ENCODE peak calls at places on chromosomes 16 and 17, in five cellular contexts. H is tibial nerve, X is MM.1S, A is breast epithelium, S is heart left ventricle. I is an unnamed sample.

GRCh38 chr17:31915456-31916100 is 14.1 kb upstream of the UTP6 start:
- DNase-seq in H (no peak), A (no peak), X (no peak), S (no peak), I (no peak)

GRCh38 chr17:6269474-6269873 is 165.4 kb downstream of the AIPL1 start:
- DNase-seq in S (peak; percentile 16), X (peak; percentile 79), A (no peak), H (no peak), I (no peak)

GRCh38 chr16:11207646-11208045 is 48.4 kb downstream of the SOCS1 start:
- DNase-seq in A (no peak), S (no peak), H (no peak), X (no peak), I (no peak)

GRCh38 chr16:21116148-21116693 is 34.4 kb downstream of the DNAH3 start:
- DNase-seq in S (peak; percentile 7), A (no peak), X (peak; percentile 22), H (no peak), I (no peak)

GRCh38 chr17:16477255-16477654 is 14.7 kb downstream of the LRRC75A start:
- DNase-seq in S (peak; percentile 43), H (peak; percentile 48), X (no peak), A (no peak), I (peak; percentile 60)

GRCh38 chr17:77475012-77475976 is 334.5 kb downstream of the SEC14L1 start:
- DNase-seq in H (no peak), A (no peak), X (peak; percentile 39), S (no peak), I (peak; percentile 44)

GRCh38 chr16:51393381-51394005 is 242.4 kb upstream of the SALL1 start:
- DNase-seq in S (no peak), H (no peak), A (no peak), X (no peak), I (no peak)

GRCh38 chr17:43791589-43791988 is 11.4 kb downstream of the CFAP97D1 start:
- DNase-seq in S (no peak), H (no peak), A (no peak), X (no peak), I (no peak)

GRCh38 chr16:79628501-79628975 is 28.0 kb upstream of the MAF start:
- DNase-seq in X (peak; percentile 92), H (no peak), A (no peak), S (no peak), I (no peak)

GRCh38 chr16:4860727-4861342 is 13.6 kb downstream of the UBN1 start:
- DNase-seq in H (no peak), X (no peak), A (no peak), S (no peak), I (no peak)

GRCh38 chr16:85327731-85328664 is 215.7 kb upstream of the CIBAR2 start:
- DNase-seq in X (no peak), S (peak; percentile 63), H (no peak), A (no peak), I (no peak)

GRCh38 chr17:40815381-40815780 is 7.0 kb downstream of the KRT10 start:
- DNase-seq in A (no peak), X (no peak), S (no peak), H (no peak), I (no peak)

GRCh38 chr16:13645525-13645924 is 274.4 kb upstream of the ERCC4 start:
- DNase-seq in H (no peak), S (no peak), X (no peak), A (no peak), I (no peak)

GRCh38 chr16:2030036-2030435 is 3.3 kb downstream of the NHERF2 start:
- DNase-seq in A (no peak), X (no peak), S (no peak), H (no peak), I (no peak)

GRCh38 chr17:38749222-38750043 is 1.3 kb upstream of the PCGF2 start:
- DNase-seq in X (no peak), H (peak; percentile 79), S (peak; percentile 96), A (peak; percentile 89), I (peak; percentile 18)

GRCh38 chr16:49776085-49776501 is 79.8 kb downstream of the ZNF423 start:
- DNase-seq in H (no peak), X (no peak), A (no peak), S (peak; percentile 70), I (no peak)

GRCh38 chr17:14398766-14399165 is 97.9 kb downstream of the HS3ST3B1 start:
- DNase-seq in S (no peak), X (peak; percentile 33), A (no peak), H (no peak), I (no peak)

GRCh38 chr17:67488768-67489167 is 111.7 kb downstream of the PITPNC1 start:
- DNase-seq in A (no peak), H (no peak), X (no peak), S (no peak), I (no peak)

GRCh38 chr16:65116818-65117430 is 4.9 kb downstream of the CDH11 start:
- DNase-seq in A (no peak), X (no peak), S (no peak), H (no peak), I (no peak)

GRCh38 chr17:17528696-17529652 is 32.8 kb upstream of the RASD1 start:
- DNase-seq in S (no peak), X (no peak), A (peak; percentile 64), H (no peak), I (no peak)

GRCh38 chr17:79391808-79392233 is 219.0 kb downstream of the RBFOX3 start:
- DNase-seq in X (peak; percentile 51), A (peak; percentile 79), H (peak; percentile 76), S (peak; percentile 70), I (no peak)

GRCh38 chr17:70905796-70906195 is 736.5 kb downstream of the KCNJ2 start:
- DNase-seq in S (peak; percentile 51), X (no peak), A (no peak), H (peak; percentile 8), I (peak; percentile 74)

GRCh38 chr17:1227917-1228751 is 42.1 kb upstream of the BHLHA9 start:
- DNase-seq in H (peak; percentile 48), S (peak; percentile 29), A (no peak), X (no peak), I (no peak)

GRCh38 chr17:50831430-50832064 is 3.8 kb upstream of the WFIKKN2 start:
- DNase-seq in A (no peak), H (no peak), X (no peak), S (no peak), I (no peak)

GRCh38 chr16:69386596-69386995 is 789 bp upstream of the TERF2 start:
- DNase-seq in H (no peak), X (no peak), A (no peak), S (no peak), I (no peak)

GRCh38 chr17:3635474-3636153 is 436 bp downstream of the SHPK start:
- DNase-seq in H (no peak), X (peak; percentile 30), A (no peak), S (no peak), I (no peak)

GRCh38 chr17:83181991-83182619 is 102.7 kb downstream of the METRNL start:
- DNase-seq in A (peak; percentile 27), H (peak; percentile 3), X (no peak), S (no peak), I (no peak)

GRCh38 chr16:29784901-29785500 is 5.5 kb upstream of the KIF22 start:
- DNase-seq in X (peak; percentile 27), A (peak; percentile 69), H (peak; percentile 42), S (peak; percentile 77), I (no peak)

GRCh38 chr16:7218936-7219335 is 113.7 kb upstream of the RBFOX1 start:
- DNase-seq in S (no peak), H (no peak), A (no peak), X (no peak), I (no peak)
- TF ChIP-seq CTCF in S (no peak), H (no peak), A (no peak), X (no peak), I (no peak)

GRCh38 chr17:36791961-36792475 is 145.3 kb upstream of the LHX1 start:
- DNase-seq in X (no peak), A (no peak), S (no peak), H (no peak), I (no peak)

GRCh38 chr17:36791150-36791653 is 146.1 kb upstream of the LHX1 start:
- DNase-seq in H (no peak), S (no peak), A (no peak), X (no peak), I (no peak)

GRCh38 chr17:36792849-36793248 is 144.4 kb upstream of the LHX1 start:
- DNase-seq in A (no peak), H (no peak), S (no peak), X (no peak), I (no peak)

GRCh38 chr17:36786867-36787266 is 150.4 kb upstream of the LHX1 start:
- DNase-seq in S (no peak), X (no peak), H (no peak), A (no peak), I (no peak)
- H3K27me3 ChIP-seq in S (peaks cover 5% of the 10 kb centered on the region), X (peaks cover 44% of the 10 kb centered on the region), H (peaks cover 13% of the 10 kb centered on the region), A (no peaks in the 10 kb centered on the region), I (peaks cover 7% of the 10 kb centered on the region)

GRCh38 chr17:2595200-2595599 is 1.7 kb downstream of the PAFAH1B1 start:
- DNase-seq in A (no peak), X (no peak), S (no peak), H (no peak), I (no peak)

GRCh38 chr17:2593846-2594656 is 597 bp downstream of the PAFAH1B1 start:
- DNase-seq in S (peak; percentile 84), X (peak; percentile 68), A (peak; percentile 82), H (peak; percentile 79), I (no peak)

GRCh38 chr17:2591040-2591640 is 2.3 kb upstream of the PAFAH1B1 start:
- DNase-seq in H (no peak), A (no peak), X (no peak), S (no peak), I (no peak)

GRCh38 chr17:2594657-2595085 is 1.2 kb downstream of the PAFAH1B1 start:
- DNase-seq in H (no peak), S (no peak), A (no peak), X (no peak), I (no peak)

GRCh38 chr17:2592974-2593845 is at the start of gene PAFAH1B1:
- DNase-seq in X (peak; percentile 93), A (peak; percentile 90), S (peak; percentile 95), H (peak; percentile 77), I (no peak)
- TF ChIP-seq CTCF in X (no peak), A (no peak), S (peak; percentile 45), H (no peak), I (peak; percentile 20)

DNA sequence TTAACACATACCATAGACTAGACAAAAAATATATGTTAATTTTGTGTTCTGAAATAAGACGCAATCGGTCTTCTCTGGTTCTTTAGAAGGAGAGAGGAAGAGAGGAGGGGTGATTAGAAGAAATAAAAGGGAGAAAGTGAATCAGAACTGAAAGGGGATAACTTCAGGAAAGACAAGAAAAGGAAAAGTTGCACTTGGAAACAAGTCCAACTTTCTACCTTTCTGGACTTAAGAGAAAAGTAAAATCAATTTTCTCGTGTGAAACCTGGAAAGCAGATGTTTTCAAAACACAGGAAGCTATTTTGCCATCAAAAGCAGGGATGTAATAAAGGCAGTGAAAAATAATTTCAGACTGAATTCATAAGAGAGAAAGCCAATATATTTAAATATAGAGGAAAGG is 11.9 kb upstream of the ZFHX3 start:
- DNase-seq in S (no peak), A (no peak), H (no peak), X (no peak), I (no peak)
- H3K27me3 ChIP-seq in S (peaks cover 3% of the 10 kb centered on the region), A (no peaks in the 10 kb centered on the region), H (peaks cover 15% of the 10 kb centered on the region), X (peaks cover 29% of the 10 kb centered on the region), I (no peaks in the 10 kb centered on the region)

GRCh38 chr17:81322271-81323082 is 27.4 kb upstream of the SLC38A10 start:
- DNase-seq in H (no peak), X (peak; percentile 41), A (no peak), S (no peak), I (no peak)
- TF ChIP-seq CTCF in H (no peak), X (peak; percentile 40), A (no peak), S (peak; percentile 33), I (peak; percentile 36)